ENCODE peak calls at places on chromosomes 3 and 15, in four cellular contexts. G, R, B and W are unnamed samples.

GRCh38 chr3:110495201-110495927 is 576.3 kb upstream of the NECTIN3 start:
- DNase-seq in B (no peak), R (no peak), G (no peak), W (no peak)

GRCh38 chr3:44240061-44240460 is 1.6 kb upstream of the TOPAZ1 start:
- DNase-seq in B (no peak), R (no peak), G (no peak), W (no peak)

GRCh38 chr3:120331071-120331470 is 18.1 kb downstream of the LRRC58 start:
- DNase-seq in B (no peak), R (no peak), G (no peak), W (no peak)

GRCh38 chr3:95277614-95278013 is 1214.8 kb downstream of the NSUN3 start:
- DNase-seq in G (no peak), R (no peak), B (no peak), W (no peak)

GRCh38 chr3:177050466-177051237 is 146.6 kb downstream of the TBL1XR1 start:
- DNase-seq in R (no peak), B (no peak), G (no peak), W (no peak)

GRCh38 chr3:59802045-59802444 is 752.2 kb upstream of the CFAP20DC start:
- DNase-seq in R (no peak), B (no peak), G (no peak), W (no peak)

GRCh38 chr15:74040115-74040850 is 42.1 kb downstream of the GOLGA6A start:
- DNase-seq in G (no peak), R (no peak), B (no peak), W (no peak)

GRCh38 chr3:187889601-187890404 is 144.5 kb upstream of the BCL6 start:
- DNase-seq in G (no peak), B (no peak), R (no peak), W (no peak)

GRCh38 chr3:41277790-41278465 is 78.6 kb downstream of the CTNNB1 start:
- DNase-seq in R (no peak), G (no peak), B (no peak), W (no peak)

GRCh38 chr15:64483749-64484148 is 23.4 kb downstream of the ZNF609 start:
- DNase-seq in R (no peak), B (no peak), G (no peak), W (no peak)

GRCh38 chr3:183762304-183762703 is 63.1 kb downstream of the MAP6D1 start:
- DNase-seq in G (no peak), R (no peak), B (no peak), W (no peak)

GRCh38 chr3:53030864-53031445 is 14.9 kb downstream of the SFMBT1 start:
- DNase-seq in B (no peak), G (no peak), R (no peak), W (no peak)

DNA sequence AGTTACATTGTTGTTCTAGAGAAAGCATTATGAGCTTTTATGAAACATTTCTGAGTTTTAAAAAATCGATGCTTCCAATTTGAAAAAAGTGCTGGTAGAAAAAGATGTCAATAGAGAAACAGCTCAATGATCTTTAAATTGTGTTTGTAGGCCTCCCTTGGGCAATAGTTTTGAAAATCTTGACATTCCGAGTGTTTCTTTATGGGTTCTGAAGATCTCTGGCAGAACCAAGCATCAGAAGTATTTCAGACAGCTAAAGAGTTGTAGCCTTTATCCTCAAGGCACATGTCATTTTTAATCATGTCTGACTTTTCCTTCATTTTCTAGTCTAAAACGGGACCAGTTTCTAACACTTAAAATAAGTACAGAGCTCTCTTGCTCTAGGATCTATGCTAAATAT is 188.1 kb upstream of the CBLB start:
- DNase-seq in B (no peak), R (no peak), G (no peak), W (no peak)
- TF ChIP-seq POLR2AphosphoS5 in B (no peak), R (no peak), G (no peak), W (no peak)

GRCh38 chr15:32901192-32901591 is 183.4 kb downstream of the GREM1 start:
- DNase-seq in R (no peak), B (no peak), G (no peak), W (no peak)

GRCh38 chr15:32898414-32898813 is 180.6 kb downstream of the GREM1 start:
- DNase-seq in B (no peak), G (no peak), R (no peak), W (no peak)

GRCh38 chr15:32901995-32902394 is 184.2 kb downstream of the GREM1 start:
- DNase-seq in B (no peak), R (no peak), G (no peak), W (no peak)

GRCh38 chr15:32903591-32903990 is 185.8 kb downstream of the GREM1 start:
- DNase-seq in G (no peak), B (no peak), R (no peak), W (no peak)

DNA sequence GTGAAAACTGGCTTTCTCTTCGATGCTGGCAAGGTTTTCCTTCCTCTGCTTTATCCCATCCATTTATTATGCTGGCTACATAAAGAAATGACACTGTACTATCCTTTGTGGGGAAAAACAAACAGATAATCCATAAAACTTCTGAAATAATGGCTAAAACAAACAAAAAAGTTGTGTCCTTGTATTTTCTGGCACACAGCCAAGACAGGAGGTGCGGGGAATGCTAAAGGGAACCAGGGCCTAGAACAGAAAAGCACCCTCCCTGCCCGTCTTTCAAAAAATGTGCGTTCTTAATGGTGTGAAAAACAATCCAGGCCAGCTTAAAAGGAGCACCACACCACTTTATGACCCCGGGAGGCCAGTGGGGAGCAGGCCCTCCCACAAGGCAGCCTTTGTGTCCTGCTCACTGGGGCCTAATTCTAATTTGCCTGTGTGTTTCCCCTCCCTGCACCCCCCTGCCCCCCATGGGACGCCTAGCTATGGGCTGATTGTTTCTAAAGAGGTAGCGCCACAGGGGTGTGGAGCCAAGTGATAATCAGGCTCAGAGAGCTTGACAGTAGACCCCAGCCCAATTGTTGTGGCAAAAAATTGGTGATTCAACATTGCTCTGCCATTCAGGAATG is 181.3 kb downstream of the GREM1 start:
- DNase-seq in R (no peak), G (no peak), B (no peak), W (no peak)
- H3K27ac ChIP-seq in R (no peak), G (no peak), B (no peak), W (no peak)

GRCh38 chr15:58694641-58695398 is 54.7 kb downstream of the ADAM10 start:
- DNase-seq in G (no peak), B (no peak), R (no peak), W (no peak)
- TF ChIP-seq POLR2AphosphoS5 in G (no peak), B (no peak), R (no peak), W (no peak)

GRCh38 chr3:168812234-168812633 is 716.5 kb upstream of the GOLIM4 start:
- DNase-seq in R (no peak), B (no peak), G (no peak), W (no peak)
- H3K27ac ChIP-seq in R (no peak), B (no peak), G (no peak), W (no peak)

GRCh38 chr3:122064318-122064717 is 9.2 kb downstream of the CD86 start:
- DNase-seq in R (no peak), G (no peak), B (no peak), W (no peak)

GRCh38 chr3:122066331-122067213 is 11.4 kb downstream of the CD86 start:
- DNase-seq in R (no peak), B (no peak), G (no peak), W (no peak)

GRCh38 chr3:122067588-122068240 is 12.6 kb downstream of the CD86 start:
- DNase-seq in B (no peak), R (no peak), G (no peak), W (no peak)

GRCh38 chr3:122063908-122064307 is 8.7 kb downstream of the CD86 start:
- DNase-seq in R (no peak), G (no peak), B (no peak), W (no peak)

DNA sequence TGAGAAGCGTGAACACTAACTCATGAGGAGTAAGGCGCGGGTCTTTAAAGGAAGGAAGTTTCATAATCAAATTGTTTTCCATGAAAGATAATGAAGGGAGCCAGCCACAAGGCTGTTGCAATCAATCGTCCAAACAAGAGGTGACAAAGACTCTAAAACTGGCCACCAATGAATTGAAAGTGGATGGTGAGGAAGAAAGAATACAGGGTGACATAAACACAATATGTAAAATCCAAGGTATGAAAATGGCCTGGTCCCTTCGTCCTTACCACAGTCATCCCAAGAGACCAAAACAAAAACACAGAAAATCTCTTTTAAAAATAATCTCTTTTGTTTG is 12.0 kb downstream of the CD86 start:
- DNase-seq in G (no peak), B (no peak), R (no peak), W (no peak)
- TF ChIP-seq POLR2AphosphoS5 in G (no peak), B (no peak), R (no peak), W (no peak)

GRCh38 chr3:46664188-46664970 is 29.1 kb downstream of the ALS2CL start:
- DNase-seq in G (no peak), R (no peak), B (peak), W (no peak)
- H3K27ac ChIP-seq in G (no peak), R (no peak), B (no peak), W (no peak)

GRCh38 chr15:70833897-70834765 is 19.8 kb downstream of the LARP6 start:
- DNase-seq in G (no peak), B (no peak), R (no peak), W (no peak)
- TF ChIP-seq POLR2AphosphoS5 in G (no peak), B (no peak), R (no peak), W (no peak)

GRCh38 chr15:38867556-38867955 is 302.9 kb upstream of the RASGRP1 start:
- DNase-seq in G (no peak), B (no peak), R (no peak), W (no peak)

GRCh38 chr15:38872732-38873131 is 308.1 kb upstream of the RASGRP1 start:
- DNase-seq in R (no peak), G (no peak), B (no peak), W (no peak)

GRCh38 chr15:38871638-38872037 is 307.0 kb upstream of the RASGRP1 start:
- DNase-seq in G (no peak), B (no peak), R (no peak), W (no peak)

GRCh38 chr15:38864827-38865604 is 300.4 kb upstream of the RASGRP1 start:
- DNase-seq in G (no peak), R (no peak), B (no peak), W (no peak)

GRCh38 chr15:38868326-38869114 is 303.9 kb upstream of the RASGRP1 start:
- DNase-seq in G (peak), R (no peak), B (peak), W (no peak)
- H3K27ac ChIP-seq in G (no peak), R (no peak), B (no peak), W (no peak)

DNA sequence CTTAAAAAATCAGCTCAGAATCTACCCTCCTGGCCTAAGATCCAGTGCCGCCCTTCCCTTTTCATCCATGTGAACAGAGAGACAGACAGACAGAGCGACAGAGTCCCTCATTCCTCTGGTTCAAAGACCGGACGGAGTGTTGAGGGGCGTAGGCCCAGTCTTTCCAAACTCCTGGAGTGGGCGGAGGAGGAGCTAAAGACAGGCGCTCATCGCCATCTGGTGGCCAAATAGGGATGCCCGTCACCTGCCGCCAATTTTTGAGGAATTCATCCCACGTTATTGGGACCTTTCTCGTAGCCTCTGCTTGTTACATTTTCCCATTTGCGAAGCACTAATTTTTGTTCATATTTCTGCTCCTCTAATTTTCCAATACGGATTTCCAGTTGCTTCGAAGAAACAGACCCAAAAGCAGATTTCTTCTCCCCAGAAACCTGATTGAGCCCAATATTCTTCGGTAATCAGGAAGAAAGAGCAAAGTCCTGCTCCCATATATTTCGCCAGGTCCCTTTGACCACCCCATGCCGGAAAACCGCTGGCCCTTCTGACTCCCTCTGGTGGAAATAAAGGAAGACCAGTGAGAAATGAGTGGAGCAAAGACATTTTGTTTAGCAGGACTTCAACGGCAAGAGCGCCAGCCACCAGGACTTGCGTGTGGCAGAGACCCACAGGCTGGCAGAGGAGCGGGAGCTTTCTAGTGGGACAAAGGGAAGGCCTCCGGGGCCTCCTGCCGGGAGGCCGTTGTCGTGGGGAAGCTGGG is 88.0 kb downstream of the LRRK1 start:
- DNase-seq in G (peak), B (peak), R (peak), W (peak)
- TF ChIP-seq POLR2AphosphoS5 in G (no peak), B (no peak), R (no peak), W (peak)